ENCODE peak calls at places on chromosomes 2 and 18, in eight cellular contexts. One of them, this sample, is unnamed.

GRCh38 chr18:64100136-64100922 is 48.6 kb downstream of the LINC00305 start:
- DNase-seq in fibroblast of mammary gland: no peak
- DNase-seq in A549: no peak
- DNase-seq in Jurkat, Clone E6-1: no peak
- DNase-seq in heart right ventricle: no peak
- DNase-seq in tibial nerve: no peak
- DNase-seq in adipocyte: no peak
- DNase-seq in naive thymus-derived CD4-positive, alpha-beta T cell: no peak
- DNase-seq in this sample: peak

GRCh38 chr18:79875531-79875919 is 75.9 kb downstream of the SLC66A2 start:
- DNase-seq in fibroblast of mammary gland: no peak
- DNase-seq in A549: no peak
- DNase-seq in Jurkat, Clone E6-1: no peak
- DNase-seq in heart right ventricle: no peak
- DNase-seq in tibial nerve: no peak
- DNase-seq in adipocyte: no peak
- DNase-seq in naive thymus-derived CD4-positive, alpha-beta T cell: no peak
- DNase-seq in this sample: no peak

GRCh38 chr2:85706604-85707296 is 12.6 kb downstream of the GNLY start:
- DNase-seq in fibroblast of mammary gland: no peak
- DNase-seq in A549: no peak
- DNase-seq in Jurkat, Clone E6-1: no peak
- DNase-seq in heart right ventricle: no peak
- DNase-seq in tibial nerve: peak
- DNase-seq in adipocyte: no peak
- DNase-seq in naive thymus-derived CD4-positive, alpha-beta T cell: no peak
- DNase-seq in this sample: no peak

GRCh38 chr18:9094307-9095226 is 7.9 kb upstream of the NDUFV2 start:
- DNase-seq in fibroblast of mammary gland: peak
- DNase-seq in A549: peak
- DNase-seq in Jurkat, Clone E6-1: no peak
- DNase-seq in heart right ventricle: no peak
- DNase-seq in tibial nerve: no peak
- DNase-seq in adipocyte: peak
- DNase-seq in naive thymus-derived CD4-positive, alpha-beta T cell: peak
- DNase-seq in this sample: no peak

GRCh38 chr2:8663997-8664396 is 17.9 kb upstream of the ID2 start:
- DNase-seq in fibroblast of mammary gland: no peak
- DNase-seq in A549: no peak
- DNase-seq in Jurkat, Clone E6-1: no peak
- DNase-seq in heart right ventricle: no peak
- DNase-seq in tibial nerve: no peak
- DNase-seq in adipocyte: no peak
- DNase-seq in naive thymus-derived CD4-positive, alpha-beta T cell: no peak
- DNase-seq in this sample: no peak

GRCh38 chr2:183925281-183925680 is 673.0 kb upstream of the ZNF804A start:
- DNase-seq in fibroblast of mammary gland: no peak
- DNase-seq in A549: no peak
- DNase-seq in Jurkat, Clone E6-1: no peak
- DNase-seq in heart right ventricle: no peak
- DNase-seq in tibial nerve: no peak
- DNase-seq in adipocyte: no peak
- DNase-seq in naive thymus-derived CD4-positive, alpha-beta T cell: no peak
- DNase-seq in this sample: no peak

GRCh38 chr2:224774735-224775134 is 58.6 kb upstream of the CCDC195 start:
- DNase-seq in fibroblast of mammary gland: no peak
- DNase-seq in A549: no peak
- DNase-seq in Jurkat, Clone E6-1: no peak
- DNase-seq in heart right ventricle: no peak
- DNase-seq in tibial nerve: no peak
- DNase-seq in adipocyte: no peak
- DNase-seq in naive thymus-derived CD4-positive, alpha-beta T cell: no peak
- DNase-seq in this sample: no peak

GRCh38 chr2:241508240-241508509 is 209 bp downstream of the STK25 start:
- DNase-seq in fibroblast of mammary gland: no peak
- DNase-seq in A549: no peak
- DNase-seq in Jurkat, Clone E6-1: no peak
- DNase-seq in heart right ventricle: no peak
- DNase-seq in tibial nerve: no peak
- DNase-seq in adipocyte: no peak
- DNase-seq in naive thymus-derived CD4-positive, alpha-beta T cell: no peak
- DNase-seq in this sample: no peak

GRCh38 chr2:196337618-196337953 is 166.2 kb upstream of the STK17B start:
- DNase-seq in fibroblast of mammary gland: no peak
- DNase-seq in A549: no peak
- DNase-seq in Jurkat, Clone E6-1: no peak
- DNase-seq in heart right ventricle: no peak
- DNase-seq in tibial nerve: no peak
- DNase-seq in adipocyte: no peak
- DNase-seq in naive thymus-derived CD4-positive, alpha-beta T cell: no peak
- DNase-seq in this sample: no peak

GRCh38 chr2:105937498-105937897 is 192.8 kb downstream of the NCK2 start:
- DNase-seq in fibroblast of mammary gland: no peak
- DNase-seq in A549: no peak
- DNase-seq in Jurkat, Clone E6-1: no peak
- DNase-seq in heart right ventricle: no peak
- DNase-seq in tibial nerve: no peak
- DNase-seq in adipocyte: no peak
- DNase-seq in naive thymus-derived CD4-positive, alpha-beta T cell: no peak
- DNase-seq in this sample: no peak

GRCh38 chr2:46170611-46171385 is 126.4 kb upstream of the EPAS1 start:
- DNase-seq in fibroblast of mammary gland: no peak
- DNase-seq in A549: no peak
- DNase-seq in Jurkat, Clone E6-1: no peak
- DNase-seq in heart right ventricle: no peak
- DNase-seq in tibial nerve: no peak
- DNase-seq in adipocyte: no peak
- DNase-seq in naive thymus-derived CD4-positive, alpha-beta T cell: no peak
- DNase-seq in this sample: no peak

GRCh38 chr2:44620189-44620990 is 258.6 kb downstream of the CAMKMT start:
- DNase-seq in fibroblast of mammary gland: no peak
- DNase-seq in A549: peak
- DNase-seq in Jurkat, Clone E6-1: no peak
- DNase-seq in heart right ventricle: no peak
- DNase-seq in tibial nerve: no peak
- DNase-seq in adipocyte: no peak
- DNase-seq in naive thymus-derived CD4-positive, alpha-beta T cell: no peak
- DNase-seq in this sample: no peak

GRCh38 chr18:23311346-23312103 is 141.6 kb upstream of the RIOK3 start:
- DNase-seq in fibroblast of mammary gland: peak
- DNase-seq in A549: no peak
- DNase-seq in Jurkat, Clone E6-1: no peak
- DNase-seq in heart right ventricle: peak
- DNase-seq in tibial nerve: peak
- DNase-seq in adipocyte: peak
- DNase-seq in naive thymus-derived CD4-positive, alpha-beta T cell: no peak
- DNase-seq in this sample: no peak
- H3K4me3 ChIP-seq in fibroblast of mammary gland: no peak
- H3K4me3 ChIP-seq in A549: no peak
- H3K4me3 ChIP-seq in Jurkat, Clone E6-1: no peak
- H3K4me3 ChIP-seq in heart right ventricle: no peak
- H3K4me3 ChIP-seq in tibial nerve: no peak
- H3K4me3 ChIP-seq in adipocyte: no peak
- H3K4me3 ChIP-seq in naive thymus-derived CD4-positive, alpha-beta T cell: no peak
- H3K4me3 ChIP-seq in this sample: no peak

DNA sequence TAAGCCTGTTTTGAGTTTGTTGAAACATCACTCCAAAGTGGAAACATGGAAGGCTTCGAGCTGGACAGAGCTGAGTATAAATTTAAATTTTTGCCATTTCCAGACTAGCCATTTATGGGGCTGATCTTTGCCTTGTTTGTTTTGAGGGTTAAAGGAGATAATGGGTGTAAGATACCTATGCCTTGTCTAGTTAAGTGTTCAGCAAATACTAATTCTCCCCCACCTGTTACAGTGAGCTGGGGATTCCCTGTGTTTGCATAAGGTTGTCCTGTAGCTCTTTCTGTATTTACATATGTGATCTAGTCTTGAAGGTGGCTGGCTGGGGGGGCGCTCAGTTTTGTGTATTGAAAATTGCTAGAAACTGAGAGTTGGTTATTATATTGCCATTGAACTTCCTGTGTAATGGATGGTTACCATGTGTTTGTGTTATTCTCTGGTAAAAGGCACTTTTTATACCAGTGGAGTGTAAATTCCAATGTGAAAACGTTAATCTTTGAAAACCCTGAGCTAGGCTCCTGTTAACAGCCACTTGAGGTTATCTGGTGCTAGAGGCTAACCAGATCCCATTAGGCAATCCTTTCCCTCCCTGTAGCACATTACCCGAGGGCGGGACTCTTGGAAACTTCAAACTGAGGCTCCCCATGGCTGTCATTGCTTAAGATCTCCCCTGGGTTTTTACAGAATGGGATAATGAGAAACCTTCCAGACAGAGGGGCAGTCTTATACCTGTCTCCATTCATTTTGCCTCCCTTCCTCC is 26.7 kb downstream of the TANC1 start:
- DNase-seq in fibroblast of mammary gland: peak
- DNase-seq in A549: no peak
- DNase-seq in Jurkat, Clone E6-1: no peak
- DNase-seq in heart right ventricle: no peak
- DNase-seq in tibial nerve: no peak
- DNase-seq in adipocyte: peak
- DNase-seq in naive thymus-derived CD4-positive, alpha-beta T cell: no peak
- DNase-seq in this sample: no peak
- H3K4me3 ChIP-seq in fibroblast of mammary gland: no peak
- H3K4me3 ChIP-seq in A549: no peak
- H3K4me3 ChIP-seq in Jurkat, Clone E6-1: no peak
- H3K4me3 ChIP-seq in heart right ventricle: no peak
- H3K4me3 ChIP-seq in tibial nerve: no peak
- H3K4me3 ChIP-seq in adipocyte: no peak
- H3K4me3 ChIP-seq in naive thymus-derived CD4-positive, alpha-beta T cell: no peak
- H3K4me3 ChIP-seq in this sample: no peak

GRCh38 chr2:150219861-150220260 is 267.6 kb downstream of the RND3 start:
- DNase-seq in fibroblast of mammary gland: no peak
- DNase-seq in A549: no peak
- DNase-seq in Jurkat, Clone E6-1: no peak
- DNase-seq in heart right ventricle: no peak
- DNase-seq in tibial nerve: no peak
- DNase-seq in adipocyte: no peak
- DNase-seq in naive thymus-derived CD4-positive, alpha-beta T cell: no peak
- DNase-seq in this sample: no peak

GRCh38 chr2:150211164-150211631 is 276.3 kb downstream of the RND3 start:
- DNase-seq in fibroblast of mammary gland: peak
- DNase-seq in A549: no peak
- DNase-seq in Jurkat, Clone E6-1: no peak
- DNase-seq in heart right ventricle: no peak
- DNase-seq in tibial nerve: no peak
- DNase-seq in adipocyte: peak
- DNase-seq in naive thymus-derived CD4-positive, alpha-beta T cell: no peak
- DNase-seq in this sample: no peak

GRCh38 chr2:150209746-150210145 is 277.7 kb downstream of the RND3 start:
- DNase-seq in fibroblast of mammary gland: peak
- DNase-seq in A549: no peak
- DNase-seq in Jurkat, Clone E6-1: no peak
- DNase-seq in heart right ventricle: no peak
- DNase-seq in tibial nerve: no peak
- DNase-seq in adipocyte: no peak
- DNase-seq in naive thymus-derived CD4-positive, alpha-beta T cell: no peak
- DNase-seq in this sample: no peak

GRCh38 chr2:150212722-150213171 is 274.7 kb downstream of the RND3 start:
- DNase-seq in fibroblast of mammary gland: peak
- DNase-seq in A549: no peak
- DNase-seq in Jurkat, Clone E6-1: no peak
- DNase-seq in heart right ventricle: no peak
- DNase-seq in tibial nerve: no peak
- DNase-seq in adipocyte: peak
- DNase-seq in naive thymus-derived CD4-positive, alpha-beta T cell: no peak
- DNase-seq in this sample: no peak

DNA sequence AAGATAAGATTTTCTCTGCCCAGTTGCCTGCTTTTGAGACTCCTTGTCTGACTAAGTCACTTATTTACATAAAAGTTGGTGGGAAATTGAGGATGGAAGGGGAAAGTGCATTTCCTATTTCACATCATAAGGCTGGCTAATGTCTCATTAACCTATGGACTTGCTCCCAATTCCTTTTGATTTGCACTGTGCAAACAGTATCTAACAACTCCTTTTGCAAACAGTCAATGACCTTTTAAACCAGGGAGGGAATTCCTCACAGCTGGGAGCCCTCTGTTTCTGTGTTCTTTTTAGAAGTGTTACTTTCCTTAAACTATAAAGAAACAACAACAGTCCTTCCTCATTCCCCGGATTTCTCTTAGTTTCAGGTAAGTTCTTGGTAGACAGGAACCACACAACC is 272.8 kb downstream of the RND3 start:
- DNase-seq in fibroblast of mammary gland: no peak
- DNase-seq in A549: peak
- DNase-seq in Jurkat, Clone E6-1: no peak
- DNase-seq in heart right ventricle: no peak
- DNase-seq in tibial nerve: no peak
- DNase-seq in adipocyte: no peak
- DNase-seq in naive thymus-derived CD4-positive, alpha-beta T cell: no peak
- DNase-seq in this sample: no peak
- H3K4me3 ChIP-seq in fibroblast of mammary gland: no peak
- H3K4me3 ChIP-seq in A549: no peak
- H3K4me3 ChIP-seq in Jurkat, Clone E6-1: no peak
- H3K4me3 ChIP-seq in heart right ventricle: no peak
- H3K4me3 ChIP-seq in tibial nerve: no peak
- H3K4me3 ChIP-seq in adipocyte: no peak
- H3K4me3 ChIP-seq in naive thymus-derived CD4-positive, alpha-beta T cell: no peak
- H3K4me3 ChIP-seq in this sample: no peak

DNA sequence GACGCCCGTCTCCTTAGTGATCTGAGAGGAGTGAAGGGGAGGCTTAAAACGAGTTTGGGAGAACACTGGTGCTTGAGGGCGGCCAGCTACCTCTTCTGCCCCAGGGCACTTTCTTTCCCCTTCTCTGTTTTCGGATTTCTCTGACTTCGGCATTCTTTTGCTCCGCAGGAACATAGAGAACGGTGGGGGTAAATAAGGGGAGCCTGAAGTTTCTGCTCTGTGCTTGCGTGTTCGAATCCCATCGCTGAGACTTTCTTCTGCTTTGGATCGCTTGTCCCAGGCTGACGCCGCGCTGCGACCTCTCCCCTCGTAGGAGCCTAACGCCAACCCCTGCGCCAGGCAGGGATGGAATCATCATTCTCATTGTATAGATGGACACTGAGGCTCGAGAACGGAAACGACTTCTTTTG is 3.0 kb upstream of the DLX2 start:
- DNase-seq in fibroblast of mammary gland: no peak
- DNase-seq in A549: no peak
- DNase-seq in Jurkat, Clone E6-1: no peak
- DNase-seq in heart right ventricle: no peak
- DNase-seq in tibial nerve: no peak
- DNase-seq in adipocyte: no peak
- DNase-seq in naive thymus-derived CD4-positive, alpha-beta T cell: no peak
- DNase-seq in this sample: no peak
- H3K4me3 ChIP-seq in fibroblast of mammary gland: peak
- H3K4me3 ChIP-seq in A549: peak
- H3K4me3 ChIP-seq in Jurkat, Clone E6-1: no peak
- H3K4me3 ChIP-seq in heart right ventricle: no peak
- H3K4me3 ChIP-seq in tibial nerve: no peak
- H3K4me3 ChIP-seq in adipocyte: peak
- H3K4me3 ChIP-seq in naive thymus-derived CD4-positive, alpha-beta T cell: no peak
- H3K4me3 ChIP-seq in this sample: no peak

This sample was measured in GM06990.